ENCODE peak calls at places on chromosome 14, in five cellular contexts. T, A, S, C and Z are unnamed samples.

GRCh38 chr14:98470663-98471062 is 801.3 kb downstream of the BCL11B start:
- DNase-seq in S (no peak), T (no peak), A (no peak), C (no peak), Z (no peak)

GRCh38 chr14:21100931-21101330 is at the start of gene TMEM253:
- DNase-seq in C (no peak), S (no peak), A (no peak), T (no peak), Z (no peak)

GRCh38 chr14:21612324-21612723 is 22.4 kb downstream of the OR10G2 start:
- DNase-seq in A (no peak), S (no peak), T (no peak), C (no peak), Z (no peak)

GRCh38 chr14:38941485-38941884 is 161.6 kb downstream of the SEC23A start:
- DNase-seq in A (no peak), C (no peak), T (no peak), S (no peak), Z (no peak)

GRCh38 chr14:104893435-104894207 is 28.6 kb downstream of the CEP170B start:
- DNase-seq in C (no peak), S (no peak), T (no peak), A (peak; percentile 51), Z (peak; percentile 3)

GRCh38 chr14:99774526-99775307 is 18.5 kb upstream of the EML1 start:
- DNase-seq in T (no peak), C (peak; percentile 30), S (peak; percentile 63), A (no peak), Z (no peak)

GRCh38 chr14:63857467-63858030 is 4.7 kb downstream of the SYNE2 start:
- DNase-seq in T (no peak), C (no peak), A (no peak), S (no peak), Z (no peak)

GRCh38 chr14:61526405-61527312 is 168.7 kb upstream of the HIF1A start:
- DNase-seq in S (no peak), T (no peak), A (peak; percentile 78), C (no peak), Z (no peak)

GRCh38 chr14:72544615-72545387 is 349.1 kb downstream of the DPF3 start:
- DNase-seq in C (no peak), S (no peak), A (no peak), T (no peak), Z (no peak)

GRCh38 chr14:64440494-64440893 is 24.8 kb upstream of the AKAP5 start:
- DNase-seq in A (no peak), S (no peak), C (peak; percentile 66), T (no peak), Z (no peak)

GRCh38 chr14:74647834-74648361 is 35.9 kb upstream of the LTBP2 start:
- DNase-seq in A (no peak), S (no peak), C (no peak), T (no peak), Z (no peak)

GRCh38 chr14:60514378-60515243 is 5.7 kb downstream of the SIX6 start:
- DNase-seq in A (peak; percentile 83), T (no peak), S (no peak), C (no peak), Z (peak; percentile 85)

GRCh38 chr14:24334431-24335271 is at the start of gene ADCY4:
- DNase-seq in S (no peak), C (no peak), T (no peak), A (peak; percentile 68), Z (peak; percentile 51)

GRCh38 chr14:65502676-65503124 is 90.2 kb downstream of the FUT8 start:
- DNase-seq in T (no peak), S (no peak), A (no peak), C (peak; percentile 20), Z (no peak)

GRCh38 chr14:21268612-21269251 is 510 bp downstream of the HNRNPC start:
- DNase-seq in C (peak; percentile 78), S (no peak), A (peak; percentile 62), T (peak; percentile 36), Z (peak; percentile 19)

GRCh38 chr14:64569108-64570045 is 19.6 kb downstream of the PPP1R36 start:
- DNase-seq in S (peak; percentile 85), C (peak; percentile 92), T (peak; percentile 62), A (peak; percentile 75), Z (no peak)

GRCh38 chr14:105926415-105927093 is 400.2 kb downstream of the TMEM121 start:
- DNase-seq in S (no peak), A (peak; percentile 36), C (no peak), T (no peak), Z (no peak)

GRCh38 chr14:50542941-50543418 is 10.6 kb upstream of the MAP4K5 start:
- DNase-seq in C (peak; percentile 61), T (no peak), A (no peak), S (no peak), Z (peak; percentile 48)

GRCh38 chr14:24232645-24233537 is at the start of gene GMPR2:
- DNase-seq in A (no peak), C (no peak), T (no peak), S (no peak), Z (no peak)

GRCh38 chr14:50225067-50225973 is 6.1 kb downstream of the SOS2 start:
- DNase-seq in S (no peak), C (peak; percentile 76), T (peak; percentile 70), A (no peak), Z (no peak)

GRCh38 chr14:36647417-36647826 is 14.2 kb upstream of the PAX9 start:
- DNase-seq in S (no peak), T (no peak), A (no peak), C (no peak), Z (no peak)

GRCh38 chr14:98231210-98231609 is 1040.8 kb downstream of the BCL11B start:
- DNase-seq in A (no peak), S (no peak), T (no peak), C (no peak), Z (no peak)

GRCh38 chr14:72550513-72550912 is 343.4 kb downstream of the DPF3 start:
- DNase-seq in A (no peak), T (no peak), C (no peak), S (no peak), Z (no peak)

GRCh38 chr14:22689186-22689585 is 45.0 kb upstream of the OR6J1 start:
- DNase-seq in A (no peak), T (no peak), S (no peak), C (peak; percentile 97), Z (no peak)

GRCh38 chr14:22524105-22524783 is 64.8 kb downstream of the DAD1 start:
- DNase-seq in A (no peak), S (no peak), C (no peak), T (no peak), Z (no peak)

GRCh38 chr14:105999361-106000028 is 473.1 kb downstream of the TMEM121 start:
- DNase-seq in A (peak; percentile 67), C (peak; percentile 0), S (no peak), T (no peak), Z (no peak)

GRCh38 chr14:87334997-87335675 is 657.8 kb downstream of the GALC start:
- DNase-seq in A (no peak), C (peak; percentile 16), T (no peak), S (no peak), Z (no peak)

GRCh38 chr14:57273236-57273635 is 4.5 kb downstream of the AP5M1 start:
- DNase-seq in C (no peak), S (no peak), A (no peak), T (no peak), Z (no peak)

GRCh38 chr14:57274551-57274950 is 5.8 kb downstream of the AP5M1 start:
- DNase-seq in A (no peak), S (no peak), T (no peak), C (no peak), Z (no peak)

GRCh38 chr14:57277062-57277461 is 8.3 kb downstream of the AP5M1 start:
- DNase-seq in A (no peak), T (no peak), C (no peak), S (no peak), Z (no peak)

GRCh38 chr14:57275023-57275664 is 6.4 kb downstream of the AP5M1 start:
- DNase-seq in A (no peak), T (no peak), C (no peak), S (no peak), Z (no peak)
- TF ChIP-seq CTCF in A (no peak), T (no peak), C (no peak), S (no peak), Z (no peak)

DNA sequence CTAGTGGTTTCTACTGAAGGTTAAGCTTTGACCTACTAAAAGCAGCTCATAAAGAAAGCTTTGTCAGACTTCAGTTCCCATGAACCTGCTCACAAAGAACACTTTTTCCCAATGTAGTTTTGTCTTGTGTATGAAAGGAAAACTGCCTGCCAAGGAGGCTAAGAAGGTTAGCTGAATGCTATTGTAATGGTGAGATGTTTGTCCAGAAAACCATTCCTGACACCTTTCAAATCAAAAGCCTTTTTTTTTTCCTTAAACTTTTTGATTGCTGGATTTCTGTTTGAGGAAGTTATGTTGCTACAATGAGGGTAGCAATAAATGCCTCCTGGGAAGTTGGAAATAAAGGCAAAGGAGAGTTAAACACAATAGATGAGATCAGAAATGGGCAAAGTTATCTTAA is 27.3 kb downstream of the TECPR2 start:
- DNase-seq in C (peak; percentile 52), S (no peak), T (no peak), A (no peak), Z (no peak)
- TF ChIP-seq CTCF in C (no peak), S (no peak), T (no peak), A (no peak), Z (no peak)

GRCh38 chr14:53023325-53023724 is 72.5 kb upstream of the FERMT2 start:
- DNase-seq in T (no peak), S (no peak), A (no peak), C (no peak), Z (no peak)

GRCh38 chr14:53020193-53020932 is 69.5 kb upstream of the FERMT2 start:
- DNase-seq in S (no peak), T (no peak), A (no peak), C (no peak), Z (no peak)

GRCh38 chr14:53027031-53027430 is 76.2 kb upstream of the FERMT2 start:
- DNase-seq in C (no peak), S (no peak), T (no peak), A (no peak), Z (no peak)

GRCh38 chr14:53019391-53019790 is 68.5 kb upstream of the FERMT2 start:
- DNase-seq in A (no peak), S (no peak), C (no peak), T (no peak), Z (no peak)

DNA sequence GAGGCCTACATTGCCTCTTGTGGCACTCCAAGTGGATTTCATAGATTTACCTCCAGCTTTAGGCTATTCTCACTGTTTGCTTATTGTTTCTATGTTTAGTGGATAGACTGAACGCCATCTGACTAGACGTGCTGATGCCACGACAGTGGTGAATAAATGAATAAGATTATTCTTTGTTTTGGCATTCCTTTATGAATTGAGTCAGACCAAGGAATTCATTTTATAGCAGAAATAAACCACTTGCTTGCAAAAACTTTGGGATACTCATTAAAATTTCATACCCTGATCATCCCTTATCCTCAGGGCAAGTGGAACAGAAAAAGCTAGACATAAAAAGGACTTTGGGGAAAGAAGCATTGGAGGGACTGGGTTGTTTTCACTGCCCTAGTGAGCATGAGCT is 71.7 kb upstream of the FERMT2 start:
- DNase-seq in C (peak; percentile 70), S (no peak), T (no peak), A (no peak), Z (no peak)
- TF ChIP-seq CTCF in C (no peak), S (no peak), T (no peak), A (no peak), Z (no peak)

DNA sequence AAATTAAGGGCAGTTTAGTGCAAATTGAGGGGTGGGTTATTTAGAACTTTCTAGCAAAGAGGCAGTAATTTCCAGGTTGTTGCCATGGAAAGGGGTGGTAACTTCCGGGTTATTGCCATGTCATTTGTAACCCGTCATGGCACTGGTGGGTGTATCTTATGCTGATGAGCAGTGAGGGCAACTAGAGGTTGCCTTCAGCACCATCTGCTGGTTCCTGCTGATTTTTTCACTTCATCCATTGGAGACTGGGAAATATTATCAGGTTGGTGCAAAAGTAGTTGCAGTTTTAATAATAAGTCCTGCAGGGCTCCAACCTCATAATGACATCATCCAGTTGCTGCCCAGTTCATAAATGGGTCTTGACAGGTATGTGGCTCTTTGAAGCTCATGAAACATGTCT is 24.4 kb upstream of the SERPINA4 start:
- DNase-seq in T (no peak), C (no peak), A (no peak), S (no peak), Z (no peak)
- TF ChIP-seq CTCF in T (no peak), C (no peak), A (no peak), S (no peak), Z (no peak)